ENCODE peak calls at places on chromosomes 6 and 20, in seven cellular contexts. O is astrocyte of the spinal cord, C is ovary, J is LNCaP clone FGC, X is cardiac fibroblast, A is body of pancreas, I is psoas muscle. D is an unnamed sample.

GRCh38 chr20:43029161-43029560 is 160.5 kb downstream of the PTPRT start:
- DNase-seq in O (no peak), C (no peak), J (no peak), X (no peak), A (no peak), I (no peak), D (no peak)

GRCh38 chr6:32609731-32610640 is 20.3 kb upstream of the HLA-DRB1 start:
- DNase-seq in O (peak; percentile 86), C (peak; percentile 16), J (peak; percentile 83), X (peak; percentile 94), A (peak; percentile 32), I (no peak), D (peak; percentile 90)

GRCh38 chr6:41074692-41075436 is 2.1 kb downstream of the NFYA start:
- DNase-seq in O (no peak), C (no peak), J (no peak), X (no peak), A (no peak), I (no peak), D (no peak)

GRCh38 chr6:53280207-53280606 is 68.5 kb downstream of the ELOVL5 start:
- DNase-seq in O (no peak), C (no peak), J (no peak), X (no peak), A (no peak), I (no peak), D (no peak)

GRCh38 chr6:165453395-165453794 is 144.0 kb upstream of the C6orf118 start:
- DNase-seq in O (no peak), C (no peak), J (no peak), X (no peak), A (no peak), I (no peak), D (no peak)

GRCh38 chr6:70413829-70414494 is 654 bp downstream of the FAM135A start:
- DNase-seq in O (peak; percentile 25), C (no peak), J (no peak), X (peak; percentile 8), A (no peak), I (no peak), D (no peak)

GRCh38 chr6:12391472-12391871 is 101.3 kb downstream of the EDN1 start:
- DNase-seq in O (no peak), C (no peak), J (no peak), X (no peak), A (no peak), I (no peak), D (no peak)

GRCh38 chr6:151749341-151749740 is 58.1 kb upstream of the ESR1 start:
- DNase-seq in O (no peak), C (no peak), J (no peak), X (no peak), A (no peak), I (no peak), D (no peak)

GRCh38 chr20:2986466-2986865 is 57.0 kb upstream of the GNRH2 start:
- DNase-seq in O (no peak), C (no peak), J (no peak), X (peak; percentile 53), A (no peak), I (no peak), D (peak; percentile 73)

GRCh38 chr6:38856490-38856889 is 141.4 kb downstream of the DNAH8 start:
- DNase-seq in O (no peak), C (no peak), J (no peak), X (no peak), A (no peak), I (no peak), D (no peak)

GRCh38 chr6:97572943-97573342 is 289.9 kb upstream of the MMS22L start:
- DNase-seq in O (no peak), C (no peak), J (no peak), X (no peak), A (no peak), I (no peak), D (no peak)

GRCh38 chr6:168118935-168119334 is 39.9 kb upstream of the FRMD1 start:
- DNase-seq in O (no peak), C (no peak), J (no peak), X (no peak), A (no peak), I (no peak), D (no peak)

GRCh38 chr6:146620655-146621054 is 21.9 kb downstream of the ADGB start:
- DNase-seq in O (no peak), C (no peak), J (no peak), X (no peak), A (no peak), I (no peak), D (peak; percentile 13)

GRCh38 chr6:140344149-140344913 is 969.9 kb upstream of the CITED2 start:
- DNase-seq in O (peak; percentile 57), C (no peak), J (no peak), X (peak; percentile 66), A (no peak), I (no peak), D (peak; percentile 74)

GRCh38 chr6:43764767-43765166 is 5.2 kb upstream of the VEGFA start:
- DNase-seq in O (no peak), C (no peak), J (no peak), X (no peak), A (no peak), I (no peak), D (no peak)

GRCh38 chr6:24125980-24126379 is at the start of gene NRSN1:
- DNase-seq in O (no peak), C (no peak), J (no peak), X (no peak), A (peak; percentile 21), I (no peak), D (no peak)

GRCh38 chr6:87671555-87672029 is 30.4 kb downstream of the AKIRIN2 start:
- DNase-seq in O (no peak), C (no peak), J (no peak), X (no peak), A (no peak), I (no peak), D (no peak)

GRCh38 chr6:68559052-68559451 is 76.0 kb upstream of the ADGRB3 start:
- DNase-seq in O (peak; percentile 31), C (no peak), J (no peak), X (peak; percentile 4), A (no peak), I (no peak), D (peak; percentile 10)

GRCh38 chr20:21450572-21450971 is 53.2 kb upstream of the NKX2-4 start:
- DNase-seq in O (no peak), C (no peak), J (peak; percentile 6), X (no peak), A (no peak), I (no peak), D (no peak)

GRCh38 chr20:50462093-50462685 is 48.0 kb upstream of the PTPN1 start:
- DNase-seq in O (no peak), C (no peak), J (no peak), X (peak; percentile 60), A (no peak), I (no peak), D (no peak)

GRCh38 chr6:37990762-37991525 is 171.4 kb downstream of the ZFAND3 start:
- DNase-seq in O (peak; percentile 86), C (no peak), J (no peak), X (peak; percentile 76), A (no peak), I (no peak), D (peak; percentile 63)

DNA sequence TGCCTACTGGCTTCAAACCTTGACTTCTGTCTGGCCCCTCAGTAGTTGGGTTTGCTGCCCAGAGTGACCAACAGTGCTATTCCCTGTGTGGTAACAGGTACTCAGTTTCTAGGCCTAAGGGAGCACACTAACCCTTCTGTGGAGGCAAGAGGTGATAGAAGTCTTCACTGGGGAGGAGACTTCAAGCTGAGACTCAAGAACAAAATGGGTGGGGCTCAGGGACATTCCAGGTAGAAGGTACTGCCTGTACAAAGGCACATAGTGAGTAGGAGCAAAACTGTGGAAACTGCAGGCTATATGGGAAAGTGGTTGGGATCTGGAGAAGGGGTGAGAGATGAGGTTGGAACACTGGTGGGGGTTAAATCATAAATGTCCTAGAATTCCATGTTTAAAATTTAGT is 2.3 kb upstream of the SCAND1 start:
- DNase-seq in O (no peak), C (no peak), J (no peak), X (no peak), A (no peak), I (no peak), D (no peak)
- TF ChIP-seq CTCF in O (no peak), C (no peak), J (no peak), X (no peak), A (no peak), I (no peak), D (no peak)

DNA sequence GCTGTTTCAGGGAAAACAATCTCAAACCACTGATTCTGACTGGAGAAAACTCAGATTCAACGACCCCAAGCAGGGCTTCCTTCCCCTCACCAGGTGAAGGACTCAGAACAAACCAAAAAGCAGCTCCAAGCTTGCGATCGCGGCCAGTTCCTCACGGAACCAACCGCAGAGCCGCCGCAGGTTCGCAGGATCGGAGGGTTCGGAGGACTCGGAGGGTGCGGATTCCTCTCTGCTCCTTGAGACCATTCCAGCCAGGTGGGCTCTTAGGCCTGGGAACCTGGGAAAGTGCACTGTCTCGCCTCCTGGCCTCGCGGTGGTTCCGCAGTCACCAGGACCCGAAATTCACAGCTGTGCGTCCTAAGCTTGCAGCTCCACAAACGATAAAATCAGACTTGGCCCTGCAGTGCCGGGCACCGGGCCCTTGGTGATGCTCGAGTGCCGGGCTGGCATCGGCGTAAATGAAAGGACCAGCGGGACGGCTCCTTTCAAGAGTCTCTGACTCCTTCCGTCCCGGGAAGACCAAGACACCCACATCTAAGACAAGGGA is 70.0 kb upstream of the PRSS16 start:
- DNase-seq in O (peak; percentile 91), C (peak; percentile 58), J (peak; percentile 84), X (peak; percentile 88), A (peak; percentile 85), I (peak; percentile 85), D (peak; percentile 88)
- H3K4me3 ChIP-seq in O (peak overlapping the region; percentile 99), C (peak overlapping the region; percentile 56), J (peak overlapping the region; percentile 98), X (peak overlapping the region; percentile 75), A (peak overlapping the region; percentile 74), I (peak overlapping the region; percentile 88), D (peak overlapping the region; percentile 100)

DNA sequence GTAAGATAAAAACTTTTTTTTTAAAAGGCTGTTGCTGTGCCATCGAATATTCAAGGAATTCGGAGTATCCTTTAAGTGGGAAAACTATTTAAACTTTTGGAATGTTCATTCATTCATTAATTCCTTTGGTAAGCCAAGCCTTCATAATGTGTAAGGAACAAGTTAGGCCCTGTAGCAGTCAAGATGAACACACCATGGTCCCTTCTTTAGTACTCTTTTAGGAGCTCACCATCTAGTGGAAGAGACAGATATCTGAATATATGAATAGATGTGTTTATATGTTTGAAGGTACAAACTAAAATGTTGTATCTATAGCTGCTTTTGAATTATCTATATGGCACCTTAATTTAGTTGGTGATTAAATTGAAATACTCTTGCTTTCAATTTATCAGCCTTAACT is 5.8 kb downstream of the SPO11 start:
- DNase-seq in O (peak; percentile 16), C (no peak), J (no peak), X (no peak), A (no peak), I (no peak), D (no peak)
- TF ChIP-seq CTCF in O (no peak), C (no peak), J (peak; percentile 11), X (no peak), A (no peak), I (no peak), D (no peak)

GRCh38 chr6:27651371-27651732 is 178.4 kb upstream of the ZNF184 start:
- DNase-seq in O (no peak), C (no peak), J (no peak), X (no peak), A (no peak), I (no peak), D (no peak)

GRCh38 chr6:27650620-27651370 is 177.9 kb upstream of the ZNF184 start:
- DNase-seq in O (peak; percentile 4), C (no peak), J (no peak), X (peak; percentile 57), A (no peak), I (no peak), D (no peak)
- H3K4me3 ChIP-seq in O (no peak overlapping the region), C (no peak overlapping the region), J (peak overlapping the region; percentile 55), X (no peak overlapping the region), A (no peak overlapping the region), I (no peak overlapping the region), D (no peak overlapping the region)